ENCODE peak calls at places on chromosomes 2 and 18, in four cellular contexts. W is IMR-90, P is adrenal gland, X is tibial artery. T is an unnamed sample.

GRCh38 chr18:62948788-62949187 is 233.4 kb downstream of the PHLPP1 start:
- DNase-seq in W (no peak), P (no peak), X (no peak), T (no peak)

GRCh38 chr2:44951714-44952113 is 10.2 kb downstream of the SIX3 start:
- DNase-seq in W (no peak), P (no peak), X (no peak), T (no peak)

GRCh38 chr2:86352137-86352931 is 14.9 kb upstream of the REEP1 start:
- DNase-seq in W (no peak), X (no peak), P (no peak), T (no peak)

GRCh38 chr2:170817247-170817998 is 736 bp downstream of the GAD1 start:
- DNase-seq in P (no peak), X (no peak), W (peak; percentile 5), T (peak; percentile 36)

GRCh38 chr2:69151974-69152373 is 139.0 kb downstream of the ANTXR1 start:
- DNase-seq in W (no peak), P (no peak), X (no peak), T (no peak)

GRCh38 chr2:223929575-223930001 is 15.5 kb downstream of the WDFY1 start:
- DNase-seq in P (no peak), X (no peak), W (peak; percentile 48), T (no peak)

GRCh38 chr2:191610749-191611148 is 67.2 kb upstream of the NABP1 start:
- DNase-seq in P (no peak), X (no peak), W (no peak), T (no peak)

GRCh38 chr2:146262606-146263005 is 1582.2 kb upstream of the ACVR2A start:
- DNase-seq in W (no peak), X (no peak), P (no peak), T (no peak)

GRCh38 chr2:57842531-57842930 is 204.1 kb upstream of the VRK2 start:
- DNase-seq in W (peak; percentile 17), X (no peak), P (no peak), T (no peak)

GRCh38 chr2:58709687-58710354 is 468.7 kb upstream of the FANCL start:
- DNase-seq in X (no peak), P (no peak), W (no peak), T (no peak)

GRCh38 chr2:124283090-124283489 is 258.0 kb downstream of the CNTNAP5 start:
- DNase-seq in W (no peak), X (no peak), P (peak; percentile 21), T (no peak)

GRCh38 chr2:9346885-9347284 is 76.4 kb downstream of the ITGB1BP1 start:
- DNase-seq in X (no peak), W (no peak), P (no peak), T (no peak)

GRCh38 chr2:167869200-167869599 is 378.2 kb downstream of the STK39 start:
- DNase-seq in W (no peak), X (no peak), P (no peak), T (no peak)

GRCh38 chr2:151258121-151258520 is 3.5 kb downstream of the RBM43 start:
- DNase-seq in W (peak; percentile 91), P (no peak), X (no peak), T (no peak)

GRCh38 chr18:55688066-55688465 is 100.1 kb upstream of the TCF4 start:
- DNase-seq in P (no peak), X (no peak), W (no peak), T (no peak)

GRCh38 chr2:56195563-56195962 is 11.8 kb downstream of the CCDC85A start:
- DNase-seq in X (no peak), W (no peak), P (no peak), T (no peak)

GRCh38 chr2:176123483-176123843 is 944 bp downstream of the HOXD9 start:
- DNase-seq in X (no peak), W (no peak), P (no peak), T (no peak)

GRCh38 chr2:152548996-152549395 is 168.3 kb downstream of the PRPF40A start:
- DNase-seq in X (no peak), W (peak; percentile 72), P (no peak), T (no peak)

GRCh38 chr2:239756392-239757153 is 268.6 kb downstream of the NDUFA10 start:
- DNase-seq in X (peak; percentile 28), W (peak; percentile 6), P (no peak), T (no peak)

GRCh38 chr18:36650906-36651305 is 177.9 kb downstream of the TPGS2 start:
- DNase-seq in W (no peak), X (no peak), P (no peak), T (no peak)

GRCh38 chr2:98280376-98281102 is 65.7 kb upstream of the CNGA3 start:
- DNase-seq in P (no peak), W (no peak), X (no peak), T (no peak)

GRCh38 chr2:96816127-96816835 is at the start of gene CNNM3:
- DNase-seq in W (peak; percentile 88), P (peak; percentile 96), X (peak; percentile 96), T (peak; percentile 97)

GRCh38 chr2:234289789-234290188 is 207.1 kb downstream of the ARL4C start:
- DNase-seq in W (peak; percentile 88), P (peak; percentile 32), X (no peak), T (no peak)

GRCh38 chr2:241863021-241863954 is 4.6 kb upstream of the PDCD1 start:
- DNase-seq in W (peak; percentile 55), P (no peak), X (no peak), T (no peak)

GRCh38 chr2:10353931-10354330 is 51.2 kb downstream of the HPCAL1 start:
- DNase-seq in P (no peak), X (no peak), W (no peak), T (no peak)

GRCh38 chr2:199466704-199467461 is 9.1 kb upstream of the SATB2 start:
- DNase-seq in P (no peak), X (no peak), W (no peak), T (no peak)
- H3K27me3 ChIP-seq in P (peaks cover 95% of the 10 kb centered on the region), X (peaks cover 17% of the 10 kb centered on the region), W (peaks cover 74% of the 10 kb centered on the region), T (peaks cover 17% of the 10 kb centered on the region)

GRCh38 chr2:216503697-216504375 is 5.2 kb downstream of the RPL37A start:
- DNase-seq in W (no peak), X (no peak), P (no peak), T (no peak)

GRCh38 chr2:216500572-216500971 is 1.9 kb downstream of the RPL37A start:
- DNase-seq in W (no peak), P (no peak), X (no peak), T (no peak)

GRCh38 chr2:216499641-216500218 is 1.1 kb downstream of the RPL37A start:
- DNase-seq in P (no peak), X (no peak), W (peak; percentile 19), T (no peak)

GRCh38 chr2:216502776-216503629 is 4.4 kb downstream of the RPL37A start:
- DNase-seq in W (no peak), X (no peak), P (no peak), T (no peak)

GRCh38 chr2:216501854-216502253 is 3.2 kb downstream of the RPL37A start:
- DNase-seq in W (no peak), P (no peak), X (no peak), T (no peak)
- H3K9me3 ChIP-seq in W (no peaks in the 10 kb centered on the region), P (no peaks in the 10 kb centered on the region), X (no peaks in the 10 kb centered on the region), T (no peaks in the 10 kb centered on the region)

GRCh38 chr18:12254137-12254819 is at the start of gene CIDEA:
- DNase-seq in W (no peak), X (no peak), P (no peak), T (no peak)
- TF ChIP-seq CTCF in W (no peak), X (no peak), P (no peak), T (no peak)

GRCh38 chr2:127986548-127987079 is 41.2 kb downstream of the SAP130 start:
- DNase-seq in X (no peak), W (no peak), P (no peak), T (no peak)
- H3K27me3 ChIP-seq in X (no peaks in the 10 kb centered on the region), W (no peaks in the 10 kb centered on the region), P (no peaks in the 10 kb centered on the region), T (no peaks in the 10 kb centered on the region)

DNA sequence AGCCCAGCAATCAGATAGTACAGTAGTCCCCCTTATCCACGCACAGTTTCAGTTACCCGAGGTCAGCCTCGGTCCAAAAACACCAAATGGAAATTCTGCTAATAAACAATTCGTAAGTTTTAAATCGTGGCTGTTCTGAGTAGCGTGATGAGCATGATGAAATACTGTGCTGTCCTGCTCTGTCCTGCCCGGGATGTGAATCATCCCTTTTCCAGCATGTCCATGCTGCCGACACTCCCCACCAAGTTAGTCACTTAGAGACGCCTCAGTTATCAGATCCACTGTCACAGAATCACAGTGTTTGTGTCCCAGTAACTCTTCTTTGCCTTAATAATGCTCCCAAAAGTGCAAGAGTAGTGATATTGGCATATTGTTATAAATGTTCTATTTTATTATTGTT is 62.1 kb downstream of the MEX3C start:
- DNase-seq in X (no peak), W (peak; percentile 35), P (peak; percentile 29), T (no peak)
- H3K9me3 ChIP-seq in X (no peaks in the 10 kb centered on the region), W (no peaks in the 10 kb centered on the region), P (no peaks in the 10 kb centered on the region), T (no peaks in the 10 kb centered on the region)

GRCh38 chr18:22609642-22610041 is 191.9 kb upstream of the CTAGE1 start:
- DNase-seq in X (peak; percentile 49), P (peak; percentile 78), W (peak; percentile 16), T (no peak)
- TF ChIP-seq CTCF in X (no peak), P (no peak), W (no peak), T (no peak)

GRCh38 chr18:12305930-12306629 is 2.0 kb upstream of the TUBB6 start:
- DNase-seq in X (no peak), P (no peak), W (peak; percentile 20), T (no peak)

GRCh38 chr18:12304351-12305210 is 3.5 kb upstream of the TUBB6 start:
- DNase-seq in P (no peak), W (peak; percentile 82), X (no peak), T (no peak)

GRCh38 chr18:12307251-12307736 is 747 bp upstream of the TUBB6 start:
- DNase-seq in W (peak; percentile 76), P (peak; percentile 41), X (peak; percentile 73), T (no peak)

GRCh38 chr18:12306752-12307151 is 1.3 kb upstream of the TUBB6 start:
- DNase-seq in X (no peak), P (no peak), W (no peak), T (no peak)

DNA sequence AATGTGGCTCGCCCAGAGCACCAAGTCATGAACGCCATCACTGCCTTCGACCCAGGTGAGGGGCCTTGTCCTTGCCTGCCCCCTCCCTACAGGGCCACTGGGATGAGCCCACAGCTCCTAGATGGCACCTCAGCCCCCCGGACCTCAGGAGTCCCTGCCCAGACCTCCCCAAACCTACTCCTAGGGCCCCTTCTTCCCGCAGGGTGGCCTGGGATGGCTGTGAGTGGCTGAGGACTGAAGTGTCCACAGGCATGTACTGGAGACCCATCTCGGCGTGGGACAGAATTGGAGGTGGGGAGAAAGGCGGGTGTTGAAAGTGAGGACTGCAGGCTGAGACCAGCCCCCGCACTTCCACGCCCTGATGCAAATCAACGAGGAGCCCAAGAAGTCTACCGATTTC is 2.8 kb upstream of the TUBB6 start:
- DNase-seq in W (no peak), X (no peak), P (no peak), T (no peak)
- H3K27me3 ChIP-seq in W (no peaks in the 10 kb centered on the region), X (no peaks in the 10 kb centered on the region), P (no peaks in the 10 kb centered on the region), T (no peaks in the 10 kb centered on the region)

DNA sequence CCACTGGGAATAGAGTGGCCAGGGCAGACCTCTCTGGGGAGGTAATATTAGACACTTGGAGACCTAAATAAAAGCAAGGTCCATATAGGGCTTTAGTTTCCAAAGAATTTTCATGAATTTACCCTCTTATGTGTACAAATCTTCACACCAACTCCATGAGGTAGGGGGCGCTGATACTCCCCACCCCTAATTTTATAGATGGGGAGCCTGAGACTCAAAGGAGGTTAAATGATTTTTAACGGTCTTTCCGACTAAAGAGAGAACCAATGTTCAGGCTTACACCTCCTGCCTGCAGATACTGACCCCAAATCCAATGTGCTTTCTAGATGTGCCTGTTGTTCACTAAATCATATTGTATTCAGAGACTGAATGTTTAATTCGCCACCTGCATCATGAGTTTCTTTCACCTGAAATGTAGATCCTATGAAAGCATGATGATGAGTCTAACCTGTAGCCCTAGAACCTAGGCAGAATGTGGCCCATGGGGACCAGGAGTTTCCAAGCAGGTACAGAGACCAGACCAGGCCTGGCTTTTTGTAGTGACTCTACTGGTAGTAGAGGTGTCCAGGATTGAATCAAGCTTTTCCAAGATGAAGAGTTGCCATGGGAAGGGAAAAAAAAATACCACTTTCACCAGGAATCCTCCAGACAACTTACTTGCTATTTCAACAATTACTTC is 16.8 kb upstream of the PAX3 start:
- DNase-seq in X (no peak), W (no peak), P (no peak), T (no peak)
- H3K9me3 ChIP-seq in X (no peaks in the 10 kb centered on the region), W (peaks cover 5% of the 10 kb centered on the region), P (no peaks in the 10 kb centered on the region), T (no peaks in the 10 kb centered on the region)